ENCODE peak calls at places on chromosomes 4 and X, in ten cellular contexts. K is OCI-LY7; C is ovary; Z is CD8-positive, alpha-beta T cell; G is esophagus squamous epithelium; L is K562; F is heart left ventricle; Q is A549; M is thoracic aorta; V is adrenal gland. B is an unnamed sample. For H3K4me1 and H3K9me3, the result is how much of the 10 kb centered on the place peaks cover.

GRCh38 chrX:144791298-144791697 is 456.0 kb upstream of the SPANXN1 start:
- DNase-seq in K (no peak), C (no peak), Z (no peak), G (no peak), L (no peak), F (no peak), Q (no peak), M (no peak), V (no peak), B (no peak)

GRCh38 chr4:89173336-89174090 is 62.2 kb downstream of the TIGD2 start:
- DNase-seq in K (no peak), C (no peak), Z (no peak), G (no peak), L (no peak), F (no peak), Q (no peak), M (no peak), V (no peak), B (no peak)

GRCh38 chr4:176002007-176002623 is 63.5 kb upstream of the WDR17 start:
- DNase-seq in K (peak), C (no peak), Z (no peak), G (no peak), L (no peak), F (peak), Q (peak), M (no peak), V (peak), B (peak)

GRCh38 chr4:16029329-16029728 is 54.5 kb downstream of the PROM1 start:
- DNase-seq in K (no peak), C (no peak), Z (no peak), G (no peak), L (no peak), F (no peak), Q (no peak), M (no peak), V (no peak), B (no peak)

GRCh38 chrX:153638436-153639176 is 8.4 kb upstream of the DUSP9 start:
- DNase-seq in K (no peak), C (no peak), Z (no peak), G (no peak), L (no peak), F (no peak), Q (no peak), M (no peak), V (no peak), B (no peak)

GRCh38 chrX:85977218-85977617 is 70.1 kb downstream of the CHM start:
- DNase-seq in K (peak), C (no peak), Z (no peak), G (no peak), L (no peak), F (no peak), Q (no peak), M (no peak), V (no peak), B (no peak)

GRCh38 chr4:6960628-6961027 is 51.0 kb downstream of the TBC1D14 start:
- DNase-seq in K (no peak), C (no peak), Z (no peak), G (no peak), L (no peak), F (no peak), Q (no peak), M (no peak), V (no peak), B (no peak)

GRCh38 chr4:27141530-27141929 is 280.9 kb downstream of the STIM2 start:
- DNase-seq in K (no peak), C (no peak), Z (no peak), G (no peak), L (no peak), F (no peak), Q (no peak), M (no peak), V (no peak), B (no peak)

GRCh38 chrX:77275392-77275791 is 171.8 kb upstream of the FGF16 start:
- DNase-seq in K (no peak), C (no peak), Z (no peak), G (no peak), L (no peak), F (no peak), Q (no peak), M (no peak), V (no peak), B (no peak)

GRCh38 chr4:8763966-8764901 is 107.4 kb downstream of the HMX1 start:
- DNase-seq in K (no peak), C (no peak), Z (no peak), G (no peak), L (no peak), F (peak), Q (no peak), M (no peak), V (no peak), B (peak)

GRCh38 chrX:129980043-129980442 is 2.4 kb upstream of the BCORL1 start:
- DNase-seq in K (no peak), C (peak), Z (no peak), G (no peak), L (no peak), F (peak), Q (no peak), M (no peak), V (peak), B (no peak)

GRCh38 chr4:69025191-69025998 is 70.9 kb upstream of the UGT2B7 start:
- DNase-seq in K (peak), C (no peak), Z (no peak), G (no peak), L (peak), F (no peak), Q (peak), M (no peak), V (no peak), B (no peak)

GRCh38 chr4:10205223-10205622 is 88.6 kb upstream of the WDR1 start:
- DNase-seq in K (no peak), C (no peak), Z (no peak), G (no peak), L (peak), F (no peak), Q (no peak), M (no peak), V (no peak), B (no peak)

DNA sequence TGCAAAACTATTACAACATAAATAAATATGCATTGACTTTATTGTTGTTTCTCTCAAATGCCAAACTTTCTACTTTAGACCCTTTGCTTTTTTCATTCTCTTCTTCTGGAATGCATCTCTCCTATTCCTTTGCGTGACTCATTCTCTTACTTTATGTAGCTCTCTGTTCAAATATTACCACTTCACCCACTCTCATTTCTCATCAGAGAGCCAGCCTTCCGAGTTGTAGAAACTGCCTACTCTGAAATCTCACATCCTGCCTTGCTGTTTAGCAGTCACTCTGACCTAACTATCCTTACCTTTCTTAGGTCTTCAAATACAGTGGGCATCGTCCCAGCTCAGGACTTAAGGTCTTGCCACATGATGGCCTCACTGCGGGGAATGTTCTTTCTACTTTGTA is 143.5 kb downstream of the GALNTL6 start:
- DNase-seq in K (no peak), C (no peak), Z (no peak), G (no peak), L (no peak), F (no peak), Q (peak), M (no peak), V (no peak), B (no peak)
- H3K4me1 ChIP-seq in K (under half), C (under half), Z (under half), G (under half), L (under half), F (under half), Q (under half), M (under half), V (under half), B (under half)

GRCh38 chrX:133776072-133776471 is 209.3 kb downstream of the GPC3 start:
- DNase-seq in K (no peak), C (no peak), Z (peak), G (no peak), L (peak), F (no peak), Q (peak), M (no peak), V (peak), B (no peak)
- TF ChIP-seq CTCF in K (peak), C (no peak), Z (peak), G (peak), L (peak), F (peak), Q (peak), M (no peak), V (no peak), B (no peak)

GRCh38 chrX:44922980-44923379 is 50.0 kb downstream of the KDM6A start:
- DNase-seq in K (no peak), C (no peak), Z (no peak), G (no peak), L (no peak), F (no peak), Q (no peak), M (no peak), V (no peak), B (no peak)
- H3K9me3 ChIP-seq in K (under half), C (under half), Z (under half), G (under half), L (under half), F (under half), Q (under half), M (under half), V (under half), B (under half)

GRCh38 chrX:45758319-45758718 is 557.6 kb upstream of the DIPK2B start:
- DNase-seq in K (no peak), C (no peak), Z (no peak), G (no peak), L (no peak), F (no peak), Q (no peak), M (no peak), V (no peak), B (no peak)

GRCh38 chrX:45757272-45757671 is 556.6 kb upstream of the DIPK2B start:
- DNase-seq in K (no peak), C (no peak), Z (no peak), G (no peak), L (no peak), F (no peak), Q (no peak), M (no peak), V (no peak), B (no peak)

GRCh38 chrX:45755719-45756118 is 555.0 kb upstream of the DIPK2B start:
- DNase-seq in K (no peak), C (no peak), Z (no peak), G (no peak), L (no peak), F (no peak), Q (no peak), M (no peak), V (no peak), B (no peak)

GRCh38 chrX:45758738-45759397 is 558.2 kb upstream of the DIPK2B start:
- DNase-seq in K (no peak), C (no peak), Z (no peak), G (no peak), L (no peak), F (no peak), Q (no peak), M (no peak), V (no peak), B (no peak)

DNA sequence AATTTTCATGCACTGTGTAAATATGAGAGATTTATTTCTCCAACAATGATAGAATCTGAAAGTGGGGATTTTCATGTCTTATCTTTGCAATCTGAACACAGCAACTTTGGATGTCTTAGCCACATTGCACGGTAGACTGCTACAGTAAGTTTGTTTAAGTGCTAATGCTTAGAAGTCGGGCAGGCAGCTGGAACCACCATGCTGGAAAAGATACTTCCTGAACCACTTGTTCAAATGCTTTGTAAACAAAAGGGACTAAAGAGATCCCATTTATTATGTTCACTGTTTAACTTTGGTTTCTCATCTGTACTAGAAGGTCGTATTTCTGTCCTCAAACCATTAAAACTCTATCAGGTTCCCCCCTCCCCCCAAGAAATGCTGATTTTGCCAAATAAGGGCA is 555.9 kb upstream of the DIPK2B start:
- DNase-seq in K (no peak), C (no peak), Z (no peak), G (no peak), L (no peak), F (no peak), Q (no peak), M (no peak), V (no peak), B (no peak)
- H3K4me1 ChIP-seq in K (under half), C (under half), Z (under half), G (under half), L (under half), F (under half), Q (half or more), M (under half), V (under half), B (under half)